ENCODE peak calls at places on chromosomes 1 and 21, in six cellular contexts. D is LoVo, X is islet precursor cell, C is A549, T is heart right ventricle, Q is fibroblast of lung. N is an unnamed sample.

GRCh38 chr1:23751050-23751814 is 8.0 kb downstream of the ELOA start:
- DNase-seq in C (peak; percentile 70), D (no peak), X (peak; percentile 75), Q (peak; percentile 26), T (no peak), N (peak; percentile 18)

GRCh38 chr1:231929311-231929710 is 302.7 kb downstream of the DISC1 start:
- DNase-seq in Q (peak; percentile 91), D (no peak), X (peak; percentile 67), T (no peak), C (no peak), N (no peak)

GRCh38 chr1:150551784-150552691 is 2.8 kb downstream of the ADAMTSL4 start:
- DNase-seq in D (no peak), X (peak; percentile 95), Q (peak; percentile 89), C (no peak), T (peak; percentile 79), N (no peak)

GRCh38 chr1:58331156-58331555 is 215.4 kb downstream of the OMA1 start:
- DNase-seq in T (no peak), C (no peak), D (no peak), X (no peak), Q (peak; percentile 41), N (no peak)

GRCh38 chr21:17613242-17613676 is 558 bp upstream of the BTG3 start:
- DNase-seq in Q (peak; percentile 21), D (no peak), X (peak; percentile 52), T (peak; percentile 23), C (no peak), N (no peak)

GRCh38 chr1:39926343-39926769 is 24.6 kb upstream of the MYCL start:
- DNase-seq in T (no peak), C (no peak), Q (peak; percentile 33), D (no peak), X (peak; percentile 57), N (no peak)

GRCh38 chr1:42335809-42336518 is 929 bp upstream of the FOXJ3 start:
- DNase-seq in D (peak; percentile 47), Q (peak; percentile 71), T (no peak), X (no peak), C (peak; percentile 18), N (no peak)

GRCh38 chr1:6171546-6172124 is 8.5 kb downstream of the CHD5 start:
- DNase-seq in Q (no peak), T (no peak), X (peak; percentile 73), D (no peak), C (peak; percentile 41), N (no peak)

GRCh38 chr1:161473363-161473762 is 31.9 kb upstream of the FCGR2A start:
- DNase-seq in T (no peak), D (peak; percentile 44), Q (no peak), X (peak; percentile 69), C (no peak), N (peak; percentile 18)

GRCh38 chr1:9078949-9079500 is 9.6 kb upstream of the SLC2A5 start:
- DNase-seq in T (no peak), C (no peak), X (no peak), Q (no peak), D (peak; percentile 3), N (no peak)

GRCh38 chr1:53266038-53266437 is 27.7 kb upstream of the MAGOH start:
- DNase-seq in T (no peak), D (no peak), C (peak; percentile 33), X (no peak), Q (no peak), N (no peak)

GRCh38 chr1:25519624-25520023 is 23.8 kb upstream of the LDLRAP1 start:
- DNase-seq in D (no peak), X (no peak), Q (peak; percentile 86), T (no peak), C (no peak), N (no peak)

GRCh38 chr1:114061431-114061830 is 82.2 kb downstream of the OLFML3 start:
- DNase-seq in C (no peak), X (no peak), D (no peak), Q (peak; percentile 27), T (no peak), N (no peak)

GRCh38 chr1:22808846-22809501 is 98.3 kb downstream of the EPHB2 start:
- DNase-seq in C (no peak), T (peak; percentile 66), Q (peak; percentile 93), D (no peak), X (peak; percentile 93), N (no peak)

GRCh38 chr21:17989780-17990179 is 170.6 kb upstream of the C21orf91 start:
- DNase-seq in D (no peak), X (no peak), T (no peak), C (no peak), Q (no peak), N (no peak)

GRCh38 chr1:218364028-218364710 is 19.0 kb downstream of the TGFB2 start:
- DNase-seq in C (no peak), D (no peak), T (no peak), X (no peak), Q (peak; percentile 80), N (no peak)

GRCh38 chr1:180169641-180170155 is 15.0 kb downstream of the QSOX1 start:
- DNase-seq in C (no peak), T (no peak), D (no peak), X (peak; percentile 49), Q (no peak), N (no peak)

GRCh38 chr1:103459385-103459784 is 66.1 kb upstream of the RNPC3 start:
- DNase-seq in X (peak; percentile 81), Q (peak; percentile 68), C (no peak), T (no peak), D (no peak), N (no peak)

GRCh38 chr1:27153549-27153886 is 1.4 kb downstream of the SLC9A1 start:
- DNase-seq in D (no peak), Q (no peak), X (peak; percentile 52), T (no peak), C (no peak), N (no peak)

GRCh38 chr1:180811886-180812285 is 100.8 kb upstream of the KIAA1614 start:
- DNase-seq in Q (peak; percentile 40), C (no peak), T (no peak), D (no peak), X (no peak), N (no peak)

GRCh38 chr21:26199471-26199870 is 28.9 kb upstream of the APP start:
- DNase-seq in C (no peak), X (no peak), T (no peak), D (no peak), Q (peak; percentile 81), N (no peak)

GRCh38 chr1:203751051-203751450 is 13.9 kb upstream of the LAX1 start:
- DNase-seq in C (no peak), T (no peak), D (no peak), X (no peak), Q (peak; percentile 81), N (no peak)

N was measured in stimulated activated naive B cell treated with anti-CD40 and anti-IgM and Interleukin-4, amounts not matched to agents 10 μg/mL and 1 μg/mL and 100 μg/mL, for 72 hours.